ENCODE peak calls at places on chromosomes 4 and X, in six cellular contexts. D, R, E, C, O and K are unnamed samples.

GRCh38 chr4:139595989-139596679 is 40.1 kb upstream of the SETD7 start:
- DNase-seq in E (no peak), O (no peak), R (peak; percentile 55), C (no peak), D (no peak), K (peak; percentile 43)

GRCh38 chrX:23332101-23332887 is 2.4 kb upstream of the PTCHD1 start:
- DNase-seq in C (no peak), R (no peak), E (no peak), O (no peak), D (no peak), K (no peak)

GRCh38 chr4:78528327-78528726 is 23.2 kb upstream of the ANXA3 start:
- DNase-seq in O (no peak), C (no peak), R (peak; percentile 35), E (peak; percentile 51), D (no peak), K (peak; percentile 60)

GRCh38 chr4:184401397-184402171 is 72.8 kb downstream of the IRF2 start:
- DNase-seq in E (no peak), R (no peak), C (no peak), D (no peak), O (no peak), K (no peak)

GRCh38 chr4:57426779-57427395 is 316.7 kb upstream of the IGFBP7 start:
- DNase-seq in C (peak; percentile 69), D (peak; percentile 38), E (peak; percentile 18), O (peak; percentile 75), R (peak; percentile 79), K (peak; percentile 86)

GRCh38 chr4:174222266-174222872 is 61.1 kb downstream of the FBXO8 start:
- DNase-seq in C (no peak), D (no peak), R (peak; percentile 56), E (no peak), O (peak; percentile 49), K (peak; percentile 60)

GRCh38 chrX:133302775-133303445 is 84.8 kb upstream of the TFDP3 start:
- DNase-seq in D (no peak), C (no peak), E (no peak), O (no peak), R (no peak), K (peak; percentile 62)

GRCh38 chrX:20330545-20330944 is 63.8 kb upstream of the RPS6KA3 start:
- DNase-seq in C (no peak), E (no peak), O (no peak), D (no peak), R (no peak), K (no peak)

GRCh38 chrX:126164689-126165400 is 1.2 kb downstream of the DCAF12L2 start:
- DNase-seq in E (no peak), D (no peak), R (no peak), C (no peak), O (no peak), K (no peak)

GRCh38 chr4:4386296-4386735 is 586 bp upstream of the NSG1 start:
- DNase-seq in O (no peak), R (no peak), C (no peak), D (no peak), E (no peak), K (no peak)
- H3K4me3 ChIP-seq in O (peak overlapping the region; percentile 39), R (peak overlapping the region; percentile 53), C (peak overlapping the region; percentile 54), D (no peak overlapping the region), E (peak overlapping the region; percentile 29), K (no peak overlapping the region)

GRCh38 chr4:149845643-149846208 is 30.1 kb upstream of the IQCM start:
- DNase-seq in D (no peak), R (no peak), O (no peak), C (no peak), E (no peak), K (no peak)
- TF ChIP-seq CTCF in D (no peak), R (no peak), O (no peak), C (no peak), E (no peak), K (no peak)

DNA sequence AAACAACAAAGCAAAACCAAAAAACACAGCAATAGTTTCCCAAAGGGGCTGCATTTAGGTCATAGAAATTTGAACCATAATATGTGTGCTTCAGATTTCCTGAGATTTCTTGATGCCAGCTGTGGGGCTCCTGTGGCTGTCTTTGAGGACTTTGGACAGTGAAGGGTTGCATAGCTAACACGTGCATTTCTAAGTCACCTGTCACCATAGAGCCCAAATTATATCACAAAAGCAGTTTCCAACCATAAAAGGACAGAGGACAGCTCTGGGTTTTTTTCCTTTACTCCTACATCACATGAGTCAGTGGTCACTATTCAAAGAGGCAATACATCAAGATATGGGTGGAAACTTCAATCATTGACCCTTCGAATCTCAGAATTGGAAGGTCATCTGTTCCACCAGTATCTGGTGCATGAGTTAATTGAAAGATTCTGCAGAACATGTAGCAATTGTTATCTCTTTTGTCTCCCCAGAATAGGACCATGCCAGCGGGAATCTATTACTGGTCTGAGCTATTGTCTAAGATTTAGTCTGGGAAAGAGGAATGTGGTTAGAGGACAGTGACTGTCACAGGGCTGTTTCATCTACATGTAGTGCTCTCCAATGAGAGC is 133.6 kb downstream of the AASDH start:
- DNase-seq in D (no peak), C (no peak), R (no peak), E (no peak), O (peak; percentile 33), K (no peak)
- H3K4me3 ChIP-seq in D (no peak overlapping the region), C (no peak overlapping the region), R (no peak overlapping the region), E (no peak overlapping the region), O (no peak overlapping the region), K (no peak overlapping the region)

GRCh38 chrX:47316276-47317025 is 53.9 kb upstream of the ZNF157 start:
- DNase-seq in E (no peak), D (no peak), C (no peak), R (peak; percentile 8), O (no peak), K (peak; percentile 40)
- TF ChIP-seq CTCF in E (no peak), D (no peak), C (no peak), R (no peak), O (no peak), K (no peak)

GRCh38 chr4:182307746-182308145 is 64.5 kb downstream of the TENM3 start:
- DNase-seq in E (peak; percentile 16), R (peak; percentile 63), O (no peak), C (no peak), D (no peak), K (peak; percentile 93)
- H3K4me3 ChIP-seq in E (no peak overlapping the region), R (no peak overlapping the region), O (no peak overlapping the region), C (no peak overlapping the region), D (no peak overlapping the region), K (no peak overlapping the region)

GRCh38 chr4:985123-985830 is 1.6 kb upstream of the IDUA start:
- DNase-seq in R (no peak), E (no peak), D (no peak), C (no peak), O (peak; percentile 84), K (peak; percentile 29)
- TF ChIP-seq CTCF in R (no peak), E (no peak), D (no peak), C (no peak), O (no peak), K (peak; percentile 6)

GRCh38 chr4:186202490-186203140 is 11.2 kb downstream of the CYP4V2 start:
- DNase-seq in C (no peak), E (no peak), R (no peak), D (no peak), O (no peak), K (no peak)

GRCh38 chr4:186201535-186202230 is 10.3 kb downstream of the CYP4V2 start:
- DNase-seq in R (peak; percentile 31), C (no peak), E (peak; percentile 48), O (peak; percentile 71), D (peak; percentile 31), K (peak; percentile 53)

GRCh38 chr4:186203391-186203802 is 12.0 kb downstream of the CYP4V2 start:
- DNase-seq in C (no peak), O (no peak), R (no peak), E (peak; percentile 20), D (no peak), K (no peak)

GRCh38 chr4:186204611-186205144 is 13.3 kb downstream of the CYP4V2 start:
- DNase-seq in D (no peak), C (no peak), R (no peak), O (peak; percentile 21), E (no peak), K (no peak)

GRCh38 chr4:186204103-186204559 is 12.8 kb downstream of the CYP4V2 start:
- DNase-seq in C (no peak), R (peak; percentile 55), D (no peak), O (peak; percentile 85), E (peak; percentile 66), K (peak; percentile 74)
- H3K4me3 ChIP-seq in C (peak overlapping the region; percentile 10), R (peak overlapping the region; percentile 47), D (no peak overlapping the region), O (peak overlapping the region; percentile 41), E (peak overlapping the region; percentile 45), K (peak overlapping the region; percentile 55)

GRCh38 chrX:39935414-39936064 is 162.2 kb downstream of the BCOR start:
- DNase-seq in E (no peak), C (no peak), O (peak; percentile 5), R (no peak), D (no peak), K (peak; percentile 65)
- TF ChIP-seq CTCF in E (no peak), C (no peak), O (no peak), R (no peak), D (no peak), K (peak; percentile 49)

DNA sequence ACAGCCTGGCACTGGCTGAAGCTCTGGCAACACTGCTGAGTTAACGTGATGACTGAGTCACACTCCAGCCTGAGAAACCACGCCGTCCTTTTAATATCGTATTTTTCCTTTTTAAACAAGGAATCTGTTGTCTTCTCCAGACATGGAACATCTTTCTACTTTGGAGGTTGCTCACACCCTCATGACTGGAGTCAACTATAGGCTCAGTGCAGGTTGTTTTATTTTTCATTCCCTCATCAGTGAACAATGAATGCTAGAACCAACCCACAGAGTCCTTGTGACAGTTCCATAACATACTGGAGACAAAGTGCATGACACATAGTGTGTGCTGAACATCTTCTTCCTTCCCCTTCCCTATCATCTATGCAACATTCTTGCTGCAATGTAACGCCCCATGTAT is 76.8 kb upstream of the CPEB2 start:
- DNase-seq in D (no peak), C (no peak), O (no peak), E (no peak), R (no peak), K (no peak)
- H3K4me3 ChIP-seq in D (no peak overlapping the region), C (no peak overlapping the region), O (no peak overlapping the region), E (no peak overlapping the region), R (no peak overlapping the region), K (no peak overlapping the region)